ENCODE peak calls at places on chromosomes 3 and 15, in six cellular contexts. C is GM12878, X is LNCaP clone FGC, P is cardiac fibroblast, T is brain microvascular endothelial cell, S is GM13976. R is an unnamed sample.

GRCh38 chr3:135083179-135083578 is 288.1 kb downstream of the EPHB1 start:
- DNase-seq in X (no peak), P (no peak), C (no peak), S (no peak), T (no peak), R (no peak)

GRCh38 chr15:40911139-40911538 is 16.9 kb downstream of the VPS18 start:
- DNase-seq in S (no peak), T (no peak), C (no peak), X (no peak), P (no peak), R (no peak)

GRCh38 chr3:5479229-5479799 is 291.8 kb downstream of the EDEM1 start:
- DNase-seq in C (no peak), X (no peak), S (no peak), P (no peak), T (no peak), R (no peak)

GRCh38 chr3:33790091-33790490 is 8.3 kb upstream of the PDCD6IP start:
- DNase-seq in P (no peak), C (no peak), T (no peak), S (no peak), X (no peak), R (no peak)

GRCh38 chr3:189554868-189555557 is 76.2 kb upstream of the TP63 start:
- DNase-seq in P (no peak), T (no peak), X (no peak), S (no peak), C (no peak), R (no peak)

GRCh38 chr15:45919806-45920205 is 285.0 kb downstream of the SQOR start:
- DNase-seq in S (no peak), C (no peak), P (peak), X (no peak), T (peak), R (no peak)

GRCh38 chr3:46299608-46300460 is 54.1 kb upstream of the CCR2 start:
- DNase-seq in T (no peak), X (no peak), P (no peak), S (peak), C (no peak), R (no peak)

GRCh38 chr3:3137526-3137925 is 10.8 kb downstream of the TRNT1 start:
- DNase-seq in S (no peak), X (peak), P (no peak), C (no peak), T (no peak), R (no peak)

GRCh38 chr3:18445421-18446066 is 20.4 kb upstream of the SATB1 start:
- DNase-seq in X (no peak), C (no peak), P (no peak), S (peak), T (no peak), R (no peak)

GRCh38 chr15:70348581-70349344 is 251.0 kb upstream of the TLE3 start:
- DNase-seq in P (peak), C (no peak), S (no peak), T (no peak), X (no peak), R (no peak)

GRCh38 chr3:194843543-194843942 is 157.9 kb downstream of the FAM43A start:
- DNase-seq in S (no peak), T (no peak), X (no peak), C (no peak), P (no peak), R (no peak)

GRCh38 chr15:79243723-79244122 is 38.8 kb upstream of the ANKRD34C start:
- DNase-seq in S (no peak), X (no peak), C (no peak), T (peak), P (peak), R (no peak)

GRCh38 chr3:141401584-141402475 is 33.5 kb downstream of the ZBTB38 start:
- DNase-seq in P (peak), C (no peak), X (no peak), S (peak), T (no peak), R (no peak)

GRCh38 chr3:124829175-124829818 is 57.9 kb downstream of the ITGB5 start:
- DNase-seq in P (no peak), X (no peak), C (no peak), T (no peak), S (no peak), R (no peak)

GRCh38 chr3:146217324-146217723 is 33.6 kb downstream of the PLSCR4 start:
- DNase-seq in P (no peak), T (no peak), C (no peak), X (no peak), S (no peak), R (no peak)

GRCh38 chr3:50616770-50617095 is 218 bp upstream of the MAPKAPK3 start:
- DNase-seq in X (no peak), C (peak), S (peak), P (peak), T (peak), R (peak)

GRCh38 chr15:88484781-88485246 is 17.3 kb downstream of the MRPS11 start:
- DNase-seq in S (peak), T (no peak), X (no peak), C (no peak), P (peak), R (no peak)

GRCh38 chr3:88180398-88180999 is 30.7 kb downstream of the C3orf38 start:
- DNase-seq in S (peak), C (peak), X (peak), T (peak), P (peak), R (peak)

GRCh38 chr3:155232605-155233004 is 60.9 kb downstream of the STRIT1 start:
- DNase-seq in S (no peak), C (no peak), T (peak), P (peak), X (no peak), R (no peak)

GRCh38 chr15:43771816-43772215 is 5.0 kb downstream of the ELL3 start:
- DNase-seq in X (no peak), C (no peak), P (no peak), T (no peak), S (no peak), R (no peak)

GRCh38 chr3:185318136-185318535 is 44.8 kb upstream of the MAP3K13 start:
- DNase-seq in P (peak), S (no peak), C (no peak), X (no peak), T (peak), R (no peak)

GRCh38 chr3:11509175-11510000 is 134.3 kb downstream of the VGLL4 start:
- DNase-seq in T (peak), X (peak), S (no peak), P (peak), C (no peak), R (no peak)

GRCh38 chr3:173584093-173584833 is 186.7 kb downstream of the NLGN1 start:
- DNase-seq in P (peak), C (no peak), T (peak), S (peak), X (no peak), R (no peak)

GRCh38 chr3:187531831-187532230 is 138.4 kb downstream of the SST start:
- DNase-seq in C (no peak), T (no peak), X (no peak), P (no peak), S (no peak), R (no peak)

GRCh38 chr15:29233566-29233965 is 36.1 kb downstream of the NSMCE3 start:
- DNase-seq in T (no peak), C (no peak), S (no peak), P (no peak), X (no peak), R (no peak)

GRCh38 chr15:94070341-94071275 is 160.8 kb upstream of the MCTP2 start:
- DNase-seq in T (peak), C (no peak), P (no peak), X (no peak), S (no peak), R (no peak)

GRCh38 chr3:168249048-168249538 is 153.4 kb upstream of the GOLIM4 start:
- DNase-seq in C (no peak), X (no peak), T (peak), S (peak), P (peak), R (no peak)

GRCh38 chr15:92053727-92054316 is 200.3 kb downstream of the SLCO3A1 start:
- DNase-seq in X (no peak), C (no peak), P (no peak), T (no peak), S (no peak), R (no peak)

GRCh38 chr3:177447938-177448337 is 250.7 kb upstream of the TBL1XR1 start:
- DNase-seq in C (no peak), P (no peak), T (no peak), S (no peak), X (peak), R (no peak)

GRCh38 chr3:33063651-33064051 is 33.3 kb downstream of the GLB1 start:
- DNase-seq in S (no peak), C (peak), X (no peak), P (peak), T (peak), R (no peak)

GRCh38 chr3:30913176-30913575 is 18.7 kb upstream of the GADL1 start:
- DNase-seq in P (peak), S (no peak), C (no peak), T (peak), X (no peak), R (no peak)

GRCh38 chr3:20041197-20041780 is 1.0 kb downstream of the KAT2B start:
- DNase-seq in C (no peak), X (peak), T (peak), S (peak), P (peak), R (no peak)

GRCh38 chr3:15820911-15821310 is 23.1 kb upstream of the ANKRD28 start:
- DNase-seq in P (no peak), S (no peak), T (no peak), X (no peak), C (no peak), R (no peak)

GRCh38 chr3:88574210-88574609 is 424.5 kb downstream of the C3orf38 start:
- DNase-seq in S (no peak), X (no peak), T (no peak), P (no peak), C (no peak), R (no peak)

GRCh38 chr3:74375653-74376052 is 238.8 kb downstream of the CNTN3 start:
- DNase-seq in P (no peak), X (no peak), C (no peak), S (no peak), T (no peak), R (no peak)

GRCh38 chr3:13045904-13046568 is 27.2 kb downstream of the IQSEC1 start:
- DNase-seq in X (no peak), T (no peak), C (peak), P (no peak), S (peak), R (peak)

GRCh38 chr3:13049400-13049799 is 23.8 kb downstream of the IQSEC1 start:
- DNase-seq in P (no peak), X (no peak), S (no peak), C (no peak), T (no peak), R (no peak)

GRCh38 chr3:13046569-13047279 is 26.5 kb downstream of the IQSEC1 start:
- DNase-seq in C (no peak), P (no peak), X (no peak), T (no peak), S (peak), R (no peak)

GRCh38 chr3:13045245-13045903 is 27.9 kb downstream of the IQSEC1 start:
- DNase-seq in T (no peak), C (no peak), X (no peak), P (no peak), S (no peak), R (no peak)

DNA sequence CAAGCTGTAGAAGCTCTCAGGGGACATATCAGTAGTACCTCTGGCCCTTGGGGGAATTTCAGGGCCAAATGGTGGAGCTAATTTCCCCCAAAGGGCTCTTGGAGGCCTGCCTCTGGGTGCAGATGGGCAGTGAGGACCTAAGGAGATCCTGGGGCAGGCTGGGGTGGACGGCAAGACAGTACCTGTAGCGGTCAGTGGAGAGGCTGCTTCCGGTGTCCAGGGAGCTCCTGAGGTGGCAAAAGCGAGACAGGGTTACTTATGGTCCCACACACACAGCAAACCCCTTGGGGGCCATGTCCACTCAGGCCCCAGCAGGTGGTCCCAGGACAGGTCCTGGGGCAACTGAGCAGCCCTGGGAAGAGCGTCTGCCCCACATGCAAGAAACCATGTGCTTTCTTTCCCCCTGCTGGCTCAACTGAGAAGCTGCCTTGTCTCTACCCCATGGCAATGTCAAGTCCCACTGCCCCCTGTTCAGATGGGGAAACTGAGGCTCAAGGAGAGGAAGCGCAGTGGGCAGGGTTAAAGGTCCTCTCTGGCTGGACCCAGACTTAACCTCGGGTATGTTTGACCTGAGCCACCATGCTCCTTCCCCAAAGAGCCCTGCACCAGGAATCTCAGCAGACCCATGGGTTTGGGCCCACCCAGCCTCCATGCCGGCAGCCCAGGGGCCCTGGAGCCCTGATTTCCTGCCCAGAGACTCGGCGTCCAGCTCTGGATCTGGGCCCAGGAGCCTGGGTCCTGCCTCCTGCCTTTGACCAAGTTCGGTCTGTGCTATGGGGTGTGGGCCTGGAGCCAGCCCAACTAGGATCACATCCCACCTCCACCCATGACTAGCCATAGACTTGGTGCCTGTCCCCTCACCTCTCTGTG is 25.7 kb downstream of the IQSEC1 start:
- DNase-seq in S (peak), X (no peak), C (no peak), P (no peak), T (no peak), R (no peak)
- TF ChIP-seq CTCF in S (peak), X (no peak), C (peak), P (no peak), T (peak), R (peak)

GRCh38 chr3:123193448-123194101 is 8.2 kb upstream of the SEC22A start:
- DNase-seq in C (no peak), X (peak), T (no peak), S (no peak), P (no peak), R (no peak)

GRCh38 chr3:123198352-123198751 is 3.4 kb upstream of the SEC22A start:
- DNase-seq in X (no peak), C (no peak), P (no peak), S (no peak), T (no peak), R (no peak)

GRCh38 chr3:123194552-123194951 is 7.2 kb upstream of the SEC22A start:
- DNase-seq in X (no peak), S (no peak), P (peak), T (peak), C (no peak), R (no peak)
- TF ChIP-seq CTCF in X (no peak), S (no peak), P (peak), T (peak), C (peak), R (no peak)

GRCh38 chr3:27253831-27254230 is 115.4 kb downstream of the NEK10 start:
- DNase-seq in C (peak), T (peak), X (peak), S (peak), P (peak), R (peak)
- TF ChIP-seq CTCF in C (peak), T (peak), X (peak), S (peak), P (peak), R (peak)

DNA sequence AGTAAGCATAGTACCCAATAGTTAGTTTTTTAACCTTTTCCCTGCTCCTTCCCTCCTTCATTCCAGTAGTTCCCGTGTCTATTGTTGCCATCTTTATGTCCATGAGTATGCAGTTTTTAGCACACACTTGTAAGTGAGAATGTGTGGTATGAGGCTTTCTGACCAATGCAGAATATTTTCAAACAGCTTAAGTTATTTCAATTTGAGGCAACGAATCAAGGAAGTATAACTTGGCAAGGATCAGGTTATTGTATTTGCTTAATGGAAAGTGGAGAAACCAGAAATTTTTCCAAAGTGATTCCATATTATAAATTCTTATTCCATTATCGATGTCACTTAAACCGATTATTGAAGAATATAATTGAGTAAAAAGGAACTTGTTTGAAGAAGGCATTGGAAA is 954.8 kb downstream of the GBE1 start:
- DNase-seq in S (no peak), P (no peak), X (no peak), T (no peak), C (no peak), R (no peak)
- TF ChIP-seq CTCF in S (no peak), P (no peak), X (no peak), T (no peak), C (no peak), R (no peak)

R was measured in GM12864.